ENCODE peak calls at places on chromosomes 16 and 17, in ten cellular contexts. C, E, D, O, I, A, B, T, H and Z are unnamed samples.

GRCh38 chr17:66777689-66778225 is 57.2 kb upstream of the CACNG5 start:
- DNase-seq in D (no peak), E (no peak), B (no peak), H (no peak), C (no peak), I (peak), O (peak), A (no peak), T (no peak), Z (no peak)

GRCh38 chr16:28136751-28137434 is 73.4 kb upstream of the GSG1L start:
- DNase-seq in D (no peak), O (peak), A (no peak), B (no peak), I (no peak), C (no peak), H (no peak), T (no peak), E (no peak), Z (no peak)

GRCh38 chr17:2233441-2233947 is 70.1 kb downstream of the SMG6 start:
- DNase-seq in H (no peak), B (peak), D (no peak), A (no peak), C (no peak), O (no peak), I (no peak), T (peak), E (peak), Z (no peak)

GRCh38 chr17:676060-676745 is 38.4 kb downstream of the VPS53 start:
- DNase-seq in C (no peak), A (no peak), I (no peak), B (no peak), H (peak), D (no peak), E (peak), O (no peak), T (no peak), Z (no peak)

GRCh38 chr16:20851601-20852000 is 45.3 kb downstream of the REXO5 start:
- DNase-seq in B (peak), A (no peak), I (no peak), C (no peak), T (peak), E (peak), D (peak), H (no peak), O (no peak), Z (no peak)

GRCh38 chr16:86880316-86881117 is 302.2 kb downstream of the FOXL1 start:
- DNase-seq in E (peak), H (no peak), B (no peak), T (no peak), A (no peak), D (no peak), I (no peak), O (no peak), C (no peak), Z (no peak)

GRCh38 chr16:86611517-86611840 is 33.1 kb downstream of the FOXL1 start:
- DNase-seq in H (no peak), E (peak), C (no peak), B (no peak), A (no peak), I (no peak), O (no peak), T (no peak), D (no peak), Z (no peak)

GRCh38 chr17:5592382-5592781 is 8.1 kb upstream of the NLRP1 start:
- DNase-seq in H (no peak), T (peak), O (peak), E (peak), I (peak), A (no peak), D (peak), C (no peak), B (no peak), Z (no peak)

GRCh38 chr17:57288034-57288752 is 31.9 kb downstream of the MSI2 start:
- DNase-seq in A (no peak), B (peak), H (peak), I (no peak), T (peak), D (no peak), E (peak), O (no peak), C (no peak), Z (no peak)

GRCh38 chr17:75241996-75242460 is 19.4 kb downstream of the GGA3 start:
- DNase-seq in A (no peak), B (no peak), T (peak), C (no peak), O (no peak), I (no peak), E (peak), D (no peak), H (no peak), Z (no peak)

GRCh38 chr16:89453662-89454321 is 36.6 kb downstream of the ANKRD11 start:
- DNase-seq in T (no peak), O (peak), H (no peak), I (no peak), D (no peak), A (no peak), E (no peak), C (no peak), B (peak), Z (no peak)

GRCh38 chr16:68197250-68197649 is 38.7 kb downstream of the ESRP2 start:
- DNase-seq in H (no peak), T (no peak), O (no peak), I (no peak), E (no peak), A (no peak), D (peak), B (no peak), C (no peak), Z (no peak)

GRCh38 chr16:66275795-66276428 is 90.6 kb upstream of the CDH5 start:
- DNase-seq in E (peak), T (peak), C (no peak), B (no peak), H (peak), O (peak), A (peak), I (peak), D (peak), Z (peak)

GRCh38 chr17:4632583-4632923 is 8.9 kb downstream of the ALOX15 start:
- DNase-seq in C (no peak), E (no peak), T (no peak), B (no peak), A (no peak), I (no peak), O (no peak), D (peak), H (no peak), Z (no peak)

GRCh38 chr16:64159986-64160385 is 961.9 kb downstream of the CDH11 start:
- DNase-seq in I (no peak), E (peak), H (no peak), C (no peak), D (no peak), O (no peak), B (no peak), T (peak), A (no peak), Z (no peak)

GRCh38 chr16:68778551-68779231 is 41.6 kb downstream of the CDH1 start:
- DNase-seq in E (no peak), I (peak), D (no peak), A (no peak), T (no peak), H (no peak), C (no peak), O (peak), B (no peak), Z (no peak)

GRCh38 chr17:40352779-40353394 is 11.7 kb downstream of the GJD3 start:
- DNase-seq in A (no peak), H (no peak), O (no peak), C (no peak), B (peak), D (no peak), E (no peak), T (no peak), I (no peak), Z (no peak)

GRCh38 chr17:45131616-45132301 is 556 bp downstream of the PLCD3 start:
- DNase-seq in H (no peak), T (no peak), I (peak), D (peak), O (peak), A (peak), E (no peak), C (no peak), B (peak), Z (peak)

GRCh38 chr16:89237733-89238132 is 20.2 kb downstream of the ZNF778 start:
- DNase-seq in H (no peak), E (no peak), A (no peak), B (no peak), T (no peak), I (no peak), C (no peak), D (no peak), O (no peak), Z (no peak)

GRCh38 chr17:77445030-77445907 is 304.5 kb downstream of the SEC14L1 start:
- DNase-seq in D (no peak), H (peak), E (peak), O (no peak), T (peak), B (peak), C (peak), A (peak), I (no peak), Z (no peak)

GRCh38 chr17:50365649-50366393 is 7.2 kb downstream of the MRPL27 start:
- DNase-seq in T (no peak), E (no peak), C (no peak), I (no peak), O (no peak), D (no peak), A (no peak), H (no peak), B (no peak), Z (no peak)

GRCh38 chr16:4505356-4506153 is 29.4 kb downstream of the HMOX2 start:
- DNase-seq in O (no peak), E (no peak), H (no peak), D (no peak), B (no peak), A (peak), I (no peak), T (no peak), C (peak), Z (no peak)

GRCh38 chr17:82734987-82735866 is at the start of gene FN3K:
- DNase-seq in T (peak), I (peak), C (no peak), B (peak), A (peak), H (no peak), D (peak), O (peak), E (peak), Z (peak)

GRCh38 chr17:6475411-6475810 is 31.2 kb downstream of the PIMREG start:
- DNase-seq in A (no peak), T (no peak), O (no peak), I (no peak), C (no peak), H (no peak), D (no peak), B (no peak), E (no peak), Z (no peak)